ENCODE peak calls at places on chromosomes 2 and 18, in ten cellular contexts. N is endodermal cell; F is GM23248; A is iris pigment epithelial cell; Z is A172; Y is adrenal gland; M is activated naive CD8-positive, alpha-beta T cell treated with anti-CD3 and anti-CD28 coated beads, Interleukin-2, amount 10 ng/mL, durations not matched to agents 7 days and 5 days; C is T47D; K is neural progenitor cell; W is activated CD4-positive, CD25-positive, alpha-beta regulatory T cell. R is an unnamed sample.

GRCh38 chr2:129801575-129801974 is 177.9 kb upstream of the RAB6C start:
- DNase-seq in Y (no peak), C (no peak), A (no peak), M (no peak), N (peak; percentile 33), W (no peak), F (peak; percentile 88), Z (peak; percentile 62), K (no peak), R (peak; percentile 63)

GRCh38 chr2:5385596-5385995 is 306.6 kb upstream of the SOX11 start:
- DNase-seq in F (no peak), Y (no peak), A (no peak), M (no peak), C (no peak), Z (no peak), N (no peak), W (no peak), K (no peak), R (no peak)

GRCh38 chr2:26173596-26174482 is 951 bp downstream of the GAREM2 start:
- DNase-seq in K (peak; percentile 56), Y (no peak), A (no peak), C (no peak), M (no peak), F (no peak), Z (no peak), N (peak; percentile 73), W (no peak), R (no peak)

GRCh38 chr2:239003933-239004636 is 156.2 kb downstream of the TWIST2 start:
- DNase-seq in A (no peak), C (no peak), N (peak; percentile 25), Y (no peak), F (no peak), W (no peak), K (no peak), M (no peak), Z (no peak), R (no peak)

GRCh38 chr2:179449010-179449409 is 184.4 kb upstream of the SESTD1 start:
- DNase-seq in C (no peak), W (no peak), M (no peak), K (no peak), Z (no peak), A (no peak), F (no peak), N (no peak), Y (no peak), R (no peak)

GRCh38 chr2:112627060-112628040 is 18.4 kb upstream of the SLC20A1 start:
- DNase-seq in Z (peak; percentile 97), Y (no peak), A (peak; percentile 98), C (no peak), K (no peak), W (no peak), F (peak; percentile 98), N (peak; percentile 26), M (no peak), R (peak; percentile 97)

GRCh38 chr18:5275872-5276271 is 19.7 kb downstream of the ZBTB14 start:
- DNase-seq in M (no peak), C (no peak), K (peak; percentile 40), A (no peak), W (no peak), N (no peak), Z (no peak), Y (no peak), F (no peak), R (no peak)

GRCh38 chr2:60872510-60872928 is 8.9 kb upstream of the REL start:
- DNase-seq in C (no peak), A (no peak), N (no peak), W (no peak), K (no peak), Z (no peak), Y (no peak), M (no peak), F (no peak), R (peak; percentile 34)

GRCh38 chr2:20291106-20291564 is 59.5 kb downstream of the PUM2 start:
- DNase-seq in K (peak; percentile 88), W (no peak), Y (no peak), Z (peak; percentile 87), F (peak; percentile 95), A (peak; percentile 90), C (peak; percentile 87), M (no peak), N (peak; percentile 89), R (peak; percentile 84)

GRCh38 chr2:229231885-229232284 is 39.2 kb downstream of the PID1 start:
- DNase-seq in C (no peak), Y (no peak), W (no peak), K (no peak), N (no peak), F (no peak), M (no peak), A (no peak), Z (no peak), R (no peak)

GRCh38 chr2:17476060-17476459 is 42.2 kb downstream of the RAD51AP2 start:
- DNase-seq in Y (no peak), A (peak; percentile 30), F (no peak), K (no peak), C (no peak), W (no peak), M (no peak), Z (no peak), N (no peak), R (peak; percentile 91)

GRCh38 chr2:201257381-201257940 is 2.9 kb upstream of the CASP8 start:
- DNase-seq in M (peak; percentile 59), K (no peak), Z (no peak), N (peak; percentile 63), C (no peak), A (no peak), W (peak; percentile 23), Y (no peak), F (no peak), R (no peak)

GRCh38 chr2:171185941-171186340 is 25.2 kb upstream of the TLK1 start:
- DNase-seq in C (no peak), A (peak; percentile 39), M (no peak), W (no peak), F (peak; percentile 90), Y (no peak), N (no peak), Z (peak; percentile 50), K (no peak), R (no peak)

GRCh38 chr2:235810297-235810696 is 316.5 kb downstream of the AGAP1 start:
- DNase-seq in Z (no peak), M (no peak), C (no peak), F (no peak), K (no peak), W (no peak), A (no peak), N (peak; percentile 61), Y (no peak), R (no peak)

GRCh38 chr2:194700726-194701125 is 956.3 kb upstream of the SLC39A10 start:
- DNase-seq in M (no peak), A (no peak), F (no peak), W (no peak), Y (no peak), N (no peak), K (no peak), C (no peak), Z (no peak), R (no peak)

GRCh38 chr2:232897386-232897970 is 27.4 kb downstream of the SNORC start:
- DNase-seq in F (no peak), Y (no peak), Z (no peak), M (no peak), A (no peak), C (no peak), N (peak; percentile 31), K (no peak), W (no peak), R (no peak)

GRCh38 chr2:64225491-64225890 is 81.3 kb upstream of the PELI1 start:
- DNase-seq in Y (no peak), K (no peak), Z (no peak), N (no peak), C (no peak), M (no peak), A (no peak), W (no peak), F (peak; percentile 53), R (peak; percentile 78)

GRCh38 chr2:73257021-73257420 is 22.9 kb downstream of the CCT7 start:
- DNase-seq in W (no peak), Y (no peak), C (no peak), Z (no peak), A (no peak), M (no peak), F (no peak), K (no peak), N (no peak), R (no peak)

GRCh38 chr2:132606649-132607048 is 63.4 kb downstream of the LYPD1 start:
- DNase-seq in W (no peak), C (no peak), A (no peak), Z (no peak), K (no peak), F (no peak), M (no peak), N (peak; percentile 21), Y (no peak), R (no peak)

GRCh38 chr18:58438161-58438983 is 190.5 kb downstream of the ALPK2 start:
- DNase-seq in W (no peak), N (no peak), K (peak; percentile 23), Y (no peak), F (peak; percentile 60), M (no peak), C (no peak), A (peak; percentile 64), Z (no peak), R (no peak)

GRCh38 chr2:55585451-55586079 is 31.9 kb downstream of the PPP4R3B start:
- DNase-seq in Y (no peak), N (no peak), M (no peak), K (no peak), C (no peak), A (peak; percentile 84), Z (peak; percentile 48), F (peak; percentile 90), W (no peak), R (peak; percentile 35)

GRCh38 chr2:60104514-60105501 is 448.6 kb downstream of the BCL11A start:
- DNase-seq in N (no peak), Z (no peak), W (no peak), A (no peak), Y (no peak), K (no peak), M (no peak), C (no peak), F (peak; percentile 70), R (peak; percentile 20)

GRCh38 chr2:88896971-88897370 is 205.5 kb downstream of the RPIA start:
- DNase-seq in M (no peak), N (no peak), C (no peak), K (no peak), W (no peak), Y (no peak), Z (no peak), A (no peak), F (no peak), R (no peak)

GRCh38 chr2:43898134-43898957 is 59.6 kb downstream of the ABCG8 start:
- DNase-seq in F (no peak), Z (no peak), N (peak; percentile 74), W (no peak), K (peak; percentile 23), M (no peak), C (peak; percentile 56), Y (no peak), A (no peak), R (peak; percentile 15)

GRCh38 chr2:114729025-114729424 is 286.6 kb downstream of the DPP10 start:
- DNase-seq in Z (no peak), W (no peak), A (no peak), Y (no peak), M (no peak), K (peak; percentile 20), F (no peak), N (no peak), C (peak; percentile 19), R (peak; percentile 21)

GRCh38 chr2:219396863-219397457 is 9.2 kb upstream of the DNPEP start:
- DNase-seq in Y (no peak), Z (no peak), W (no peak), C (no peak), M (no peak), A (no peak), K (no peak), F (no peak), N (no peak), R (no peak)

GRCh38 chr18:23437357-23438045 is 15.6 kb upstream of the RIOK3 start:
- DNase-seq in W (peak; percentile 48), A (peak; percentile 78), Z (peak; percentile 57), N (peak; percentile 92), F (peak; percentile 90), C (peak; percentile 69), M (peak; percentile 81), K (peak; percentile 91), Y (peak; percentile 79), R (peak; percentile 55)

GRCh38 chr2:188975497-188976102 is 1.4 kb downstream of the COL3A1 start:
- DNase-seq in W (no peak), Y (no peak), N (no peak), K (no peak), Z (peak; percentile 91), A (peak; percentile 97), M (no peak), C (no peak), F (peak; percentile 92), R (no peak)